ENCODE peak calls at places on chromosome 13, in six cellular contexts. One of them, this sample, is unnamed.

GRCh38 chr13:70994204-70994603 is 872.8 kb downstream of the DACH1 start:
- DNase-seq in thoracic aorta: no peak
- DNase-seq in epithelial cell of esophagus: no peak
- DNase-seq in endodermal cell: no peak
- DNase-seq in sigmoid colon: no peak
- DNase-seq in Peyer's patch: no peak
- DNase-seq in this sample: no peak

GRCh38 chr13:47277774-47278173 is 380.9 kb upstream of the HTR2A start:
- DNase-seq in endodermal cell: no peak
- DNase-seq in sigmoid colon: no peak
- DNase-seq in thoracic aorta: no peak
- DNase-seq in Peyer's patch: no peak
- DNase-seq in epithelial cell of esophagus: peak
- DNase-seq in this sample: no peak

GRCh38 chr13:32409561-32410440 is 18.1 kb downstream of the N4BP2L1 start:
- DNase-seq in Peyer's patch: no peak
- DNase-seq in sigmoid colon: peak
- DNase-seq in endodermal cell: peak
- DNase-seq in thoracic aorta: no peak
- DNase-seq in epithelial cell of esophagus: peak
- DNase-seq in this sample: no peak

GRCh38 chr13:48593551-48593950 is 60.2 kb upstream of the CYSLTR2 start:
- DNase-seq in endodermal cell: no peak
- DNase-seq in Peyer's patch: no peak
- DNase-seq in epithelial cell of esophagus: no peak
- DNase-seq in sigmoid colon: no peak
- DNase-seq in thoracic aorta: no peak
- DNase-seq in this sample: no peak

GRCh38 chr13:98155475-98156111 is 12.7 kb downstream of the FARP1 start:
- DNase-seq in thoracic aorta: no peak
- DNase-seq in endodermal cell: no peak
- DNase-seq in epithelial cell of esophagus: peak
- DNase-seq in Peyer's patch: no peak
- DNase-seq in sigmoid colon: no peak
- DNase-seq in this sample: no peak

GRCh38 chr13:113176822-113177221 is 18.4 kb downstream of the PROZ start:
- DNase-seq in endodermal cell: peak
- DNase-seq in epithelial cell of esophagus: no peak
- DNase-seq in Peyer's patch: no peak
- DNase-seq in thoracic aorta: no peak
- DNase-seq in sigmoid colon: no peak
- DNase-seq in this sample: no peak

GRCh38 chr13:37701306-37701705 is 102.7 kb upstream of the POSTN start:
- DNase-seq in Peyer's patch: no peak
- DNase-seq in epithelial cell of esophagus: no peak
- DNase-seq in sigmoid colon: no peak
- DNase-seq in thoracic aorta: no peak
- DNase-seq in endodermal cell: no peak
- DNase-seq in this sample: no peak

GRCh38 chr13:111216166-111216960 is 101.3 kb downstream of the ARHGEF7 start:
- DNase-seq in thoracic aorta: no peak
- DNase-seq in endodermal cell: peak
- DNase-seq in sigmoid colon: no peak
- DNase-seq in Peyer's patch: peak
- DNase-seq in epithelial cell of esophagus: peak
- DNase-seq in this sample: no peak

GRCh38 chr13:42832341-42833153 is 51.2 kb downstream of the FAM216B start:
- DNase-seq in endodermal cell: no peak
- DNase-seq in thoracic aorta: no peak
- DNase-seq in sigmoid colon: no peak
- DNase-seq in Peyer's patch: peak
- DNase-seq in epithelial cell of esophagus: peak
- DNase-seq in this sample: peak

GRCh38 chr13:98192008-98192407 is 14.9 kb upstream of the RNF113B start:
- DNase-seq in Peyer's patch: no peak
- DNase-seq in endodermal cell: no peak
- DNase-seq in sigmoid colon: no peak
- DNase-seq in thoracic aorta: no peak
- DNase-seq in epithelial cell of esophagus: no peak
- DNase-seq in this sample: no peak

GRCh38 chr13:98216711-98217110 is 39.6 kb upstream of the RNF113B start:
- DNase-seq in endodermal cell: no peak
- DNase-seq in epithelial cell of esophagus: no peak
- DNase-seq in thoracic aorta: no peak
- DNase-seq in Peyer's patch: no peak
- DNase-seq in sigmoid colon: no peak
- DNase-seq in this sample: no peak

GRCh38 chr13:73715910-73716257 is 418.3 kb downstream of the KLF12 start:
- DNase-seq in Peyer's patch: no peak
- DNase-seq in epithelial cell of esophagus: peak
- DNase-seq in sigmoid colon: no peak
- DNase-seq in endodermal cell: no peak
- DNase-seq in thoracic aorta: no peak
- DNase-seq in this sample: no peak
- H3K4me3 ChIP-seq in Peyer's patch: no peak
- H3K4me3 ChIP-seq in epithelial cell of esophagus: no peak
- H3K4me3 ChIP-seq in sigmoid colon: no peak
- H3K4me3 ChIP-seq in endodermal cell: no peak
- H3K4me3 ChIP-seq in thoracic aorta: no peak
- H3K4me3 ChIP-seq in this sample: no peak

GRCh38 chr13:40084934-40085333 is 429.5 kb downstream of the COG6 start:
- DNase-seq in thoracic aorta: no peak
- DNase-seq in Peyer's patch: no peak
- DNase-seq in epithelial cell of esophagus: no peak
- DNase-seq in sigmoid colon: no peak
- DNase-seq in endodermal cell: no peak
- DNase-seq in this sample: no peak

GRCh38 chr13:40083841-40084240 is 428.4 kb downstream of the COG6 start:
- DNase-seq in thoracic aorta: no peak
- DNase-seq in endodermal cell: no peak
- DNase-seq in Peyer's patch: no peak
- DNase-seq in epithelial cell of esophagus: no peak
- DNase-seq in sigmoid colon: no peak
- DNase-seq in this sample: no peak

GRCh38 chr13:40080676-40081075 is 425.2 kb downstream of the COG6 start:
- DNase-seq in epithelial cell of esophagus: no peak
- DNase-seq in endodermal cell: no peak
- DNase-seq in Peyer's patch: no peak
- DNase-seq in thoracic aorta: no peak
- DNase-seq in sigmoid colon: no peak
- DNase-seq in this sample: no peak

GRCh38 chr13:40079721-40080120 is 424.3 kb downstream of the COG6 start:
- DNase-seq in Peyer's patch: no peak
- DNase-seq in sigmoid colon: no peak
- DNase-seq in epithelial cell of esophagus: no peak
- DNase-seq in thoracic aorta: no peak
- DNase-seq in endodermal cell: no peak
- DNase-seq in this sample: no peak

DNA sequence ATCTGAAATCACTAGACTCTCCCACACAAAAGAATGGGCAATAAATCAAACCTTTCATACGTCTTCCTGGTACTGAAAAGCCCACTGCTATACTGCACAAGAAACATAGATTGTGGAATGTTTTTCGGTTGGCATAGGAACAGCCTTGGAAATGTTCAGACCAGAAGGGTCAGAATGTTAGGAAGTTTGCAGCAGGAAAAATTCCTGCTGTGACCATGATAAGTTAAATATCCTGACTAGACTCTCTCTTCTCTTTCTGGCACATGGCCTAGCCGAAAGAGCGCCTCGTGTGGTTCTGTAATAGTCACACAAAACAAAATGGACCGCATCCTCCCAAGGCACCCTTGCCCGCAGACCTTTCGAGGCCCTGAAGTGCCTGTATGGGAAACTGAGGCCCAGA is 427.2 kb downstream of the COG6 start:
- DNase-seq in sigmoid colon: no peak
- DNase-seq in Peyer's patch: no peak
- DNase-seq in endodermal cell: no peak
- DNase-seq in thoracic aorta: no peak
- DNase-seq in epithelial cell of esophagus: no peak
- DNase-seq in this sample: no peak
- TF ChIP-seq CTCF in sigmoid colon: no peak
- TF ChIP-seq CTCF in Peyer's patch: no peak
- TF ChIP-seq CTCF in endodermal cell: no peak
- TF ChIP-seq CTCF in thoracic aorta: no peak
- TF ChIP-seq CTCF in epithelial cell of esophagus: no peak
- TF ChIP-seq CTCF in this sample: no peak

GRCh38 chr13:39637890-39638289 is 17.6 kb upstream of the COG6 start:
- DNase-seq in sigmoid colon: no peak
- DNase-seq in endodermal cell: no peak
- DNase-seq in thoracic aorta: no peak
- DNase-seq in epithelial cell of esophagus: no peak
- DNase-seq in Peyer's patch: no peak
- DNase-seq in this sample: no peak
- H3K4me3 ChIP-seq in sigmoid colon: no peak
- H3K4me3 ChIP-seq in endodermal cell: no peak
- H3K4me3 ChIP-seq in thoracic aorta: no peak
- H3K4me3 ChIP-seq in epithelial cell of esophagus: no peak
- H3K4me3 ChIP-seq in Peyer's patch: no peak
- H3K4me3 ChIP-seq in this sample: no peak

DNA sequence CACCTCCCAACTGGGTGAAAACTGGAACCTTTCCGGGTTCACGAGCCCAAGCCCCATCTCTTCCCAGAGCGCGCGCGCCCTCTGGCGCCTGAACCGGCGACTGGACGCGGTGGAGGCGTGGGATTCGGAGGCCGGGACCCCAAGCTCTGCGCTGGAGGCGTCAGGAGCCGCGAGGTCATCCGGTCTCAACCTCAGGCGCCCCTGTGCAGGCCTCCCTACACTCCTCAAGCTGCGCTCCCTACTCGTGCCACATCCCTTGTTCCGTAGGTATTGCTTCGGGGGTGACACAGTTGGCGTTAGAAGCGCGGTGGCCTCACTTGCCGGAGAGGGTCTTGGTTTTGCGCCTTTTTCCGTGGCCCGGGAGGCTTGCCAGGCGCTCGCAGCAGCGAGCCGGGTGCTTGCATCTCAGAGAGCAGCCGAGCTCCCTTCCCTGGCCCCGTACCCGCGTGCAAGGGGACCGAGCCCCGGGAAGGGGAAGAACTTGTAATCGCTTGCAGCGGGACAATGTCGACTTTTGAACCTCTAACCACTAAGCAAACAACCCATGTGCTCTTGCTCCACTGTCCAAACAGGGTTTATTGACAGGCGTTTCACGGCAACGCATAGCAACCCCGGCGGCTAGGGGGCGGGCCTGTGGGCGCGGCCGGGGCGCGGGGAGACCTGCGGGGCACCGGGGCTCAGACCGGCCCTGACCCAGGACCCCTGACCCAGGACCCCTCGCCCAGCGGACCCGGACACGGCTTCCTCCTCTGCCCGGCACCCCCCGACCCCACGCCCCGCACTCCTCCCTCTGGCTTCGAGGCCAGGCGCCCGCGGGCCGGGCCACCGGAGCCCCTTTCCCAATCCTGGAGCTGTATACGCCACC is 8.5 kb downstream of the CDX2 start:
- DNase-seq in sigmoid colon: no peak
- DNase-seq in Peyer's patch: peak
- DNase-seq in thoracic aorta: no peak
- DNase-seq in epithelial cell of esophagus: peak
- DNase-seq in endodermal cell: peak
- DNase-seq in this sample: no peak
- TF ChIP-seq CTCF in sigmoid colon: no peak
- TF ChIP-seq CTCF in Peyer's patch: peak
- TF ChIP-seq CTCF in thoracic aorta: no peak
- TF ChIP-seq CTCF in epithelial cell of esophagus: no peak
- TF ChIP-seq CTCF in endodermal cell: peak
- TF ChIP-seq CTCF in this sample: peak